ENCODE peak calls at places on chromosomes 6 and 20, in nine cellular contexts. L is bronchial epithelial cell, M is A673, D is H1, O is HL-60, E is gastrocnemius medialis, K is cardiac muscle cell, G is stomach, J is neuronal stem cell. F is an unnamed sample.

GRCh38 chr20:672975-673604 is 2.5 kb downstream of the SCRT2 start:
- DNase-seq in L (no peak), M (no peak), D (peak), O (no peak), E (no peak), K (no peak), G (no peak), J (no peak), F (no peak)

GRCh38 chr6:1636272-1636825 is 26.6 kb downstream of the FOXC1 start:
- DNase-seq in L (no peak), M (no peak), D (no peak), O (no peak), E (no peak), K (no peak), G (no peak), J (no peak), F (no peak)

GRCh38 chr6:29764422-29765196 is 41.4 kb downstream of the HLA-F start:
- DNase-seq in L (peak), M (no peak), D (no peak), O (no peak), E (no peak), K (peak), G (no peak), J (no peak), F (no peak)

GRCh38 chr6:1614448-1614766 is 4.7 kb downstream of the FOXC1 start:
- DNase-seq in L (no peak), M (no peak), D (no peak), O (no peak), E (no peak), K (no peak), G (no peak), J (no peak), F (no peak)

GRCh38 chr6:25309886-25310285 is 30.7 kb downstream of the CARMIL1 start:
- DNase-seq in L (no peak), M (no peak), D (no peak), O (no peak), E (no peak), K (no peak), G (no peak), J (no peak), F (no peak)

GRCh38 chr6:55388161-55388560 is 60.9 kb downstream of the GFRAL start:
- DNase-seq in L (peak), M (no peak), D (no peak), O (no peak), E (no peak), K (no peak), G (no peak), J (no peak), F (no peak)

GRCh38 chr6:31110825-31111582 is 1.4 kb downstream of the C6orf15 start:
- DNase-seq in L (no peak), M (no peak), D (no peak), O (no peak), E (no peak), K (no peak), G (no peak), J (no peak), F (no peak)

GRCh38 chr20:38127011-38127621 is 38.0 kb downstream of the TGM2 start:
- DNase-seq in L (peak), M (no peak), D (no peak), O (no peak), E (peak), K (peak), G (peak), J (no peak), F (no peak)

GRCh38 chr20:2151805-2152727 is 50.4 kb downstream of the STK35 start:
- DNase-seq in L (peak), M (no peak), D (no peak), O (no peak), E (no peak), K (peak), G (peak), J (no peak), F (no peak)

GRCh38 chr6:27541212-27541931 is 68.5 kb upstream of the ZNF184 start:
- DNase-seq in L (peak), M (peak), D (peak), O (no peak), E (no peak), K (no peak), G (no peak), J (no peak), F (no peak)

GRCh38 chr20:2879148-2879547 is 5.9 kb downstream of the PTPRA start:
- DNase-seq in L (peak), M (no peak), D (no peak), O (no peak), E (no peak), K (peak), G (no peak), J (no peak), F (no peak)

GRCh38 chr6:38638941-38639497 is 710 bp downstream of the BTBD9 start:
- DNase-seq in L (peak), M (no peak), D (no peak), O (peak), E (no peak), K (peak), G (peak), J (no peak), F (no peak)

GRCh38 chr20:10225439-10226080 is 6.9 kb downstream of the SNAP25 start:
- DNase-seq in L (peak), M (peak), D (no peak), O (no peak), E (no peak), K (peak), G (no peak), J (no peak), F (no peak)

GRCh38 chr20:59242714-59243626 is 57.4 kb upstream of the EDN3 start:
- DNase-seq in L (no peak), M (no peak), D (no peak), O (no peak), E (no peak), K (no peak), G (no peak), J (no peak), F (no peak)

GRCh38 chr6:87714093-87714809 is 12.2 kb upstream of the AKIRIN2 start:
- DNase-seq in L (peak), M (no peak), D (peak), O (no peak), E (no peak), K (peak), G (no peak), J (no peak), F (no peak)

GRCh38 chr6:8054276-8054675 is 9.9 kb downstream of the BLOC1S5 start:
- DNase-seq in L (peak), M (no peak), D (no peak), O (no peak), E (no peak), K (peak), G (no peak), J (no peak), F (no peak)
- H3K4me3 ChIP-seq in L (no peak), M (no peak), D (no peak), O (no peak), E (no peak), K (no peak), G (no peak), J (no peak), F (no peak)

GRCh38 chr20:32474967-32475819 is 109.9 kb downstream of the NOL4L start:
- DNase-seq in L (peak), M (no peak), D (peak), O (no peak), E (peak), K (peak), G (peak), J (peak), F (no peak)
- H3K4me3 ChIP-seq in L (no peak), M (no peak), D (no peak), O (no peak), E (peak), K (peak), G (peak), J (no peak), F (peak)

GRCh38 chr6:125192610-125192930 is 39.0 kb downstream of the TPD52L1 start:
- DNase-seq in L (no peak), M (no peak), D (no peak), O (no peak), E (no peak), K (no peak), G (no peak), J (no peak), F (no peak)

GRCh38 chr6:125189494-125189893 is 35.9 kb downstream of the TPD52L1 start:
- DNase-seq in L (no peak), M (no peak), D (no peak), O (no peak), E (no peak), K (no peak), G (peak), J (no peak), F (no peak)

GRCh38 chr6:125190667-125191066 is 37.1 kb downstream of the TPD52L1 start:
- DNase-seq in L (no peak), M (no peak), D (no peak), O (no peak), E (no peak), K (no peak), G (no peak), J (no peak), F (no peak)

GRCh38 chr6:125193208-125193607 is 39.6 kb downstream of the TPD52L1 start:
- DNase-seq in L (peak), M (no peak), D (no peak), O (no peak), E (no peak), K (no peak), G (no peak), J (no peak), F (no peak)

GRCh38 chr6:125191916-125192609 is 38.5 kb downstream of the TPD52L1 start:
- DNase-seq in L (peak), M (peak), D (peak), O (peak), E (peak), K (peak), G (peak), J (peak), F (peak)
- H3K4me3 ChIP-seq in L (no peak), M (no peak), D (no peak), O (no peak), E (no peak), K (no peak), G (no peak), J (no peak), F (peak)

DNA sequence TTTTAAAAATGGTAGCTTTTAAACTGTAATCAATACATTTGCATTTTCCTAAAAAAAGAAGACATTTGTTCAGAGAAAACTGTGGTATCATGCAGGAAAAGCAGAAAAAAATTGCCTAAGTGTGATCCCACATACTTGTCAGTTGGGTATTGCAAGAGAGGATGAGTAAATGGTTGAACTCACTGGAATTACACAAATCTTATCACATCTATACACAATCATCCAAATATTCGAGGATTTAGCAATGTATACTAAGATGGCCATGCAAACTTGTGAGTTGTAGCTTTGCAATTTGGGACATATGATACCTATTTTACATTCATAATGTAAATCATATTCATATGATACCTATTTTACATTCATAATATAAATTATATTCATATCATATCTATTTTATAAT is 58.2 kb upstream of the GJE1 start:
- DNase-seq in L (peak), M (no peak), D (no peak), O (no peak), E (no peak), K (peak), G (no peak), J (no peak), F (no peak)
- H3K4me3 ChIP-seq in L (no peak), M (no peak), D (no peak), O (no peak), E (no peak), K (no peak), G (no peak), J (no peak), F (no peak)

GRCh38 chr6:44388135-44388487 is 605 bp downstream of the CDC5L start:
- DNase-seq in L (peak), M (no peak), D (no peak), O (no peak), E (no peak), K (no peak), G (no peak), J (no peak), F (no peak)

GRCh38 chr6:44390158-44390683 is 2.7 kb downstream of the CDC5L start:
- DNase-seq in L (no peak), M (no peak), D (no peak), O (no peak), E (no peak), K (no peak), G (no peak), J (no peak), F (no peak)

GRCh38 chr6:44386929-44387345 is 569 bp upstream of the CDC5L start:
- DNase-seq in L (peak), M (no peak), D (no peak), O (no peak), E (no peak), K (peak), G (no peak), J (no peak), F (no peak)

GRCh38 chr6:44387346-44388134 is at the start of gene CDC5L:
- DNase-seq in L (peak), M (peak), D (peak), O (peak), E (peak), K (peak), G (peak), J (peak), F (peak)

DNA sequence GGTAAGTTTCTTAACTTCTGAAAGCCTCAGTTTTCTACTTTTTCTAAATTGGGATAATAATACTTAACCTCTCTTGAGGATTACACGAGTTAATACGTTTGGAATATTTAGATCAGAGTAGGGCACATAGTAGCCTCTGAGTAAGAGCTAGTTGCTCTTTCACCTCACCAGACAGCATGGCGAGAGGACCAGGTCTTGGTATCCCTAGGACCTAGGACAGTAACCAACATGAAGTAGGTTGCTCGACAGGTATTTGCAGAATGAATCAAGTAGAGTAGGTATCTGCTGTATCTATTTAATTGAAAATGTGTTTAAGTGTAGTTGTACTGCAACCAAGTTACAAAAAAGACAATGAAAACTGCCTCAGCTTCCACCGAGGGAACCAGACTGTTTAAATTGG is 1.4 kb downstream of the CDC5L start:
- DNase-seq in L (no peak), M (no peak), D (no peak), O (no peak), E (no peak), K (no peak), G (no peak), J (no peak), F (no peak)
- H3K4me3 ChIP-seq in L (no peak), M (peak), D (peak), O (peak), E (peak), K (peak), G (peak), J (peak), F (peak)

DNA sequence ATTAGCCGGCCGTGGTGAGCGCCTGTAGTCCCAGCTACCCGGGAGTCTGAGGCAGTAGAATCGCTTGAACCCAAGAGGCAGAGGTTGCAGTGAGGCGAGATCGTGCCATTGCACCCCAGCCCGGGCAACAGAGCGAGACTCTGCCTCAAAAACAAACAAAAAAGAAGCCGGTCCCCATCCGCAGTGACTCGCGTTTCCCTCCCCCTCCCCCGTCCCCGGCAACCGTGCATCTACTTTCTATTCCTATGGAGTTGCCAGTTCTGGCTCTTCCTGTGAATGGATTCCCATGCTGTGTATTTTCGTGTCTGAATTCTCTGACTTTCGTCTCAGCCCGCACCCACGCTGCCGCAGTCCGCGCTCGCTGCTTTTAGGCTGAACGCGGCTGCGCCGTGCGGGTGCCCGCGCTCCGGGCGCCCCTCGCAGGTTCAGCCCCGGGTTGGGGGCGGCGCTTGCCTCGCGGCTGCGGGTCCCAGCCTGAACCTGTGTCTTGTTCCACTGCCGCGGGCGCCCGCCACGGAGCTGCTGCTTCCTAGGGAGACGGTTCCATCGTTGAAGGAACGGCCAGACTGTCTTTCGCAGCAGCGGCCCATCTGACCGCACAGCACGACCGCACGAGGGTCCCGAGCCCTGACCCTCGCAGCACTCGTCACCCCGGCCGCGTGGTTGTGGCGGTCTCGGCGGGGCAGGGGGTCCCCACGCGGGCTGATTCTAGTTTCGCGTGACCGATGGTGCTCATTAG is 1.1 kb upstream of the MRGBP start:
- DNase-seq in L (peak), M (peak), D (peak), O (peak), E (no peak), K (peak), G (no peak), J (peak), F (no peak)
- H3K4me3 ChIP-seq in L (peak), M (peak), D (peak), O (peak), E (peak), K (peak), G (peak), J (peak), F (peak)

GRCh38 chr6:32148722-32149576 is 2.8 kb downstream of the PRRT1 start:
- DNase-seq in L (peak), M (no peak), D (peak), O (no peak), E (peak), K (no peak), G (peak), J (no peak), F (no peak)
- H3K4me3 ChIP-seq in L (peak), M (no peak), D (peak), O (no peak), E (peak), K (no peak), G (peak), J (peak), F (no peak)

DNA sequence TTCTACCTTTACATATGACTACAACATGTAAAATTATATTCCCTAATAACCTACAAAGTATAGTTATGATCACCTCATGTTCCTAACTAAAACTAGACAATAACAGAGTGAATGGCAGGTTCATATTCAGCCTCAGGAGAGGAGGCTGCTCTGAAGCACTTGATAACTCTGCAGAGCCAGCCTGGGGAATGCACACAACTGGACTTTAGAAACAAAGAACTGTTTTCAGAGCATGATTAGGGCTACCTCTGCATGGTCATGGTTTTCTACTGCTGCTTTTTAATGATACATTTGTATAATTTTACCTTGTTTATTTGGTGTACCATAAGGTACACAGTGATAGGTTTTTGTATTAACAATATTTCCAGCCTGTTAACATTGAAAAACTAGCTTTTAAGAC is 50.3 kb downstream of the TRPC4AP start:
- DNase-seq in L (no peak), M (no peak), D (no peak), O (no peak), E (no peak), K (no peak), G (no peak), J (no peak), F (no peak)
- H3K4me3 ChIP-seq in L (no peak), M (no peak), D (no peak), O (no peak), E (no peak), K (no peak), G (no peak), J (no peak), F (no peak)

GRCh38 chr6:15148356-15149058 is 97.4 kb upstream of the JARID2 start:
- DNase-seq in L (peak), M (peak), D (no peak), O (no peak), E (no peak), K (peak), G (no peak), J (no peak), F (no peak)
- H3K4me3 ChIP-seq in L (no peak), M (no peak), D (no peak), O (no peak), E (no peak), K (no peak), G (no peak), J (no peak), F (no peak)